ENCODE peak calls at places on chromosome 21, in nine cellular contexts. E is K562, F is cardiac muscle cell, S is kidney epithelial cell, N is GM12865, Z is neural progenitor cell, T is upper lobe of right lung, H is GM06990, R is uterus. L is an unnamed sample.

GRCh38 chr21:41973861-41974751 is 20.3 kb upstream of the C2CD2 start:
- DNase-seq in S (no peak), R (no peak), F (peak; percentile 19), Z (no peak), H (peak; percentile 40), N (peak; percentile 77), T (no peak), E (no peak), L (no peak)

GRCh38 chr21:36749935-36750578 is 51.1 kb downstream of the SIM2 start:
- DNase-seq in T (no peak), H (no peak), N (no peak), F (peak; percentile 46), S (no peak), E (no peak), R (no peak), Z (peak; percentile 96), L (peak; percentile 61)

GRCh38 chr21:37800496-37801061 is 115.7 kb downstream of the KCNJ6 start:
- DNase-seq in H (no peak), T (no peak), Z (no peak), E (no peak), N (no peak), R (no peak), F (peak; percentile 53), S (no peak), L (peak; percentile 31)

GRCh38 chr21:41141031-41141457 is 26.9 kb upstream of the BACE2 start:
- DNase-seq in T (no peak), F (peak; percentile 18), R (no peak), H (no peak), Z (no peak), S (peak; percentile 16), N (no peak), E (no peak), L (peak; percentile 95)

GRCh38 chr21:37560385-37560784 is 193.8 kb downstream of the DYRK1A start:
- DNase-seq in H (no peak), Z (no peak), R (no peak), S (no peak), T (no peak), F (no peak), E (no peak), N (no peak), L (no peak)

GRCh38 chr21:19767546-19767945 is 1230.7 kb upstream of the NCAM2 start:
- DNase-seq in S (no peak), F (no peak), T (no peak), E (no peak), N (no peak), R (no peak), Z (no peak), H (no peak), L (no peak)

GRCh38 chr21:39451332-39452206 is at the start of gene SH3BGR:
- DNase-seq in F (peak; percentile 51), T (peak; percentile 73), N (no peak), Z (peak; percentile 74), E (peak; percentile 90), H (no peak), R (peak; percentile 16), S (no peak), L (peak; percentile 33)

GRCh38 chr21:42343101-42343500 is 7.7 kb downstream of the TFF2 start:
- DNase-seq in S (no peak), E (no peak), T (no peak), N (no peak), F (no peak), Z (no peak), R (no peak), H (no peak), L (no peak)

GRCh38 chr21:32132409-32132808 is 146.4 kb downstream of the MIS18A start:
- DNase-seq in S (no peak), Z (no peak), H (no peak), T (no peak), N (no peak), F (no peak), R (no peak), E (no peak), L (no peak)

GRCh38 chr21:42590431-42591131 is 62.8 kb upstream of the PDE9A start:
- DNase-seq in E (no peak), H (no peak), N (no peak), T (no peak), R (no peak), S (no peak), F (no peak), Z (no peak), L (no peak)

GRCh38 chr21:41876928-41877652 is 2.1 kb downstream of the PRDM15 start:
- DNase-seq in H (no peak), T (no peak), Z (no peak), F (no peak), E (no peak), N (no peak), S (no peak), R (no peak), L (no peak)

GRCh38 chr21:43627527-43627926 is 31.8 kb downstream of the HSF2BP start:
- DNase-seq in H (no peak), R (no peak), Z (no peak), T (no peak), F (no peak), N (no peak), S (no peak), E (no peak), L (peak; percentile 56)

GRCh38 chr21:33770542-33770941 is 128.2 kb downstream of the ITSN1 start:
- DNase-seq in F (no peak), Z (no peak), S (no peak), R (no peak), H (no peak), T (no peak), E (no peak), N (no peak), L (no peak)

GRCh38 chr21:30839304-30839703 is 9.7 kb upstream of the KRTAP7-1 start:
- DNase-seq in F (peak; percentile 1), E (peak; percentile 23), T (no peak), S (no peak), H (no peak), Z (peak; percentile 75), R (no peak), N (peak; percentile 40), L (no peak)
- TF ChIP-seq CTCF in F (no peak), E (peak; percentile 2), T (peak; percentile 18), S (peak; percentile 67), H (peak; percentile 73), Z (peak; percentile 70), R (no peak), N (peak; percentile 42), L (no peak)

DNA sequence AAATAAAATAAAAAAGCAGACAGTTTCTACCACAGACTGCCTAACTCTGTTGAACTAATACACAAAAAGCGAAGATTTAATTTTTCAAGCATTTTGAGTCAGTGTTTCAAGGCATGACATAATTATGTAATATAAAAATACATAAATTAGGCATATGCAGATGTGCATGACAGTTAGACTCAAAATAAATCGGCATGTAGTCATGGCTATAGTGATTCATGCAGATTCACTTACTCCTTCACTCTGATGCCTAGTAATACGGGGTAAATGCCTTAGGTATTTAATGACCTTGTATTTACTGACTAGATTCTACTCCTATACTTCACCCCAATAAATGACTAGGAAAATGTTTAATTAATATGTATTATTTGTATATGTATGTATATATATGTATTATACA is 339.9 kb downstream of the USP25 start:
- DNase-seq in Z (no peak), N (no peak), T (no peak), E (no peak), R (no peak), F (no peak), H (no peak), S (no peak), L (peak; percentile 10)
- H3K4me3 ChIP-seq in Z (no peak overlapping the region), N (no peak overlapping the region), T (no peak overlapping the region), E (no peak overlapping the region), R (peak overlapping the region; percentile 40), F (no peak overlapping the region), H (no peak overlapping the region), S (no peak overlapping the region), L (no peak overlapping the region)

GRCh38 chr21:25872271-25872670 is 137.5 kb downstream of the GABPA start:
- DNase-seq in Z (peak; percentile 10), S (no peak), H (no peak), T (no peak), F (no peak), E (peak; percentile 31), N (no peak), R (no peak), L (no peak)

GRCh38 chr21:25867041-25867440 is 132.3 kb downstream of the GABPA start:
- DNase-seq in R (no peak), F (no peak), E (no peak), N (no peak), H (no peak), Z (no peak), S (no peak), T (no peak), L (no peak)

GRCh38 chr21:25870084-25870483 is 135.3 kb downstream of the GABPA start:
- DNase-seq in S (no peak), T (no peak), Z (no peak), E (no peak), R (no peak), H (no peak), N (no peak), F (no peak), L (no peak)

DNA sequence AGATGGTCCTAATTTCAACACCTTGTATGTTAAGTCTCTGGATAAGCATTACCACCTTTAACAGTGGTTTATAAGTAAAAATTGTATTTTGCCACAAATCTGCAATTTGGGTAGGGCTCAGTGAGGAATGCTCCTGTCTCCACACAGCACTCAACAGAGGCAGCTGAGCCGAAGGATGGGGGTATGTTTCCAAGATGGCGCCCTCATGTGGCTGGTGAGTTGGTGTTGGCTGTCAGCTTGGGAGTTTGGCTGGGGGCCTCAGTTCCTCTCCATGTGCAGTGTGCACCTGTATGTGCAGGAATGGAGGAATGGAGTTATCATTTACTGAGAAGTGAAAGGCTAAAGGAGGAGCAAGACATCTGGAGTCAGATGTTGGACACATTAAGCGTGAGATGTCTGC is 136.8 kb downstream of the GABPA start:
- DNase-seq in Z (no peak), H (no peak), N (peak; percentile 9), E (peak; percentile 38), R (no peak), T (no peak), S (no peak), F (no peak), L (no peak)
- TF ChIP-seq CTCF in Z (peak; percentile 34), H (peak; percentile 18), N (peak; percentile 19), E (peak; percentile 29), R (no peak), T (no peak), S (peak; percentile 27), F (no peak), L (peak; percentile 4)

GRCh38 chr21:14711287-14711686 is 165.2 kb upstream of the SAMSN1 start:
- DNase-seq in F (no peak), R (no peak), S (no peak), H (no peak), E (no peak), T (no peak), Z (no peak), N (no peak), L (no peak)

GRCh38 chr21:14707265-14708020 is 161.3 kb upstream of the SAMSN1 start:
- DNase-seq in F (no peak), E (no peak), Z (no peak), T (no peak), H (no peak), N (no peak), R (no peak), S (no peak), L (no peak)

GRCh38 chr21:14712121-14712520 is 166.0 kb upstream of the SAMSN1 start:
- DNase-seq in S (no peak), N (no peak), E (no peak), F (peak; percentile 18), H (no peak), R (no peak), Z (no peak), T (no peak), L (no peak)

DNA sequence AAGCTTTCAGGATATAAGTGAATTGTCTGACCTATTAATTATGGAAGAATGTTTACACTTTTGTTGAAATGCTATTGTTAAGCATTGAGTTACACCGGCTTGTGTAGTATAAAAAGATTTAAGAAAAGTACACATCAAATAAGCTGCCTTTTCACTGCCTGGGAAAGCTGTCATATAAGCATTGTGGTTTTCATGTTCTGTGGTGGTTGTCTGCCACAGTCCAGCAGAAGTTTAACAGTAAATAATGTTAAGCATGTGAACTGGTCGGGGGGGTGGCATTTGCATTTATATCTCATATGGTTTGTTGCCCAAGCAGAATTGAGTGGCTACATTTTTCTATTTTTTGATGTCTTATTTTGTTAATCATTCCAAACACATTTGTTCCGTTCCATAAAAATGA is 160.6 kb upstream of the SAMSN1 start:
- DNase-seq in Z (no peak), F (no peak), S (no peak), N (no peak), H (no peak), T (no peak), R (no peak), E (no peak), L (no peak)
- H3K4me3 ChIP-seq in Z (no peak overlapping the region), F (no peak overlapping the region), S (no peak overlapping the region), N (no peak overlapping the region), H (no peak overlapping the region), T (no peak overlapping the region), R (no peak overlapping the region), E (no peak overlapping the region), L (no peak overlapping the region)